ENCODE peak calls at places on chromosomes 3 and 15, in four cellular contexts. D, J, C and M are unnamed samples.

GRCh38 chr15:88433046-88433685 is 34.0 kb downstream of the MRPL46 start:
- DNase-seq in C (no peak), J (no peak), D (no peak), M (no peak)

GRCh38 chr15:41817327-41817726 is 10.6 kb upstream of the JMJD7 start:
- DNase-seq in J (no peak), D (no peak), C (no peak), M (no peak)

GRCh38 chr3:7953449-7954015 is 548.1 kb upstream of the LMCD1 start:
- DNase-seq in J (no peak), C (no peak), D (no peak), M (no peak)

GRCh38 chr15:88331291-88331690 is 74.8 kb upstream of the NTRK3 start:
- DNase-seq in D (no peak), C (no peak), J (peak; percentile 40), M (peak; percentile 49)

GRCh38 chr3:168472811-168473210 is 377.1 kb upstream of the GOLIM4 start:
- DNase-seq in D (no peak), J (no peak), C (no peak), M (no peak)

GRCh38 chr15:101176625-101177024 is 75.2 kb downstream of the CHSY1 start:
- DNase-seq in C (no peak), J (no peak), D (no peak), M (no peak)

GRCh38 chr15:35014265-35014664 is 26.2 kb upstream of the ZNF770 start:
- DNase-seq in J (no peak), D (no peak), C (no peak), M (no peak)

GRCh38 chr3:11835028-11835639 is 11.6 kb downstream of the TAMM41 start:
- DNase-seq in J (peak; percentile 27), C (no peak), D (no peak), M (peak; percentile 37)

GRCh38 chr15:85746641-85747040 is 48.1 kb downstream of the KLHL25 start:
- DNase-seq in D (no peak), C (no peak), J (no peak), M (no peak)

GRCh38 chr3:161420746-161421145 is 49.4 kb upstream of the SPTSSB start:
- DNase-seq in D (no peak), J (no peak), C (no peak), M (no peak)

GRCh38 chr3:38354588-38355344 is 8.2 kb downstream of the XYLB start:
- DNase-seq in J (no peak), D (no peak), C (no peak), M (peak; percentile 87)

GRCh38 chr15:96559087-96559486 is 228.6 kb downstream of the NR2F2 start:
- DNase-seq in J (no peak), D (no peak), C (no peak), M (no peak)

GRCh38 chr15:36221992-36222391 is 357.4 kb upstream of the CDIN1 start:
- DNase-seq in D (no peak), J (no peak), C (no peak), M (no peak)

GRCh38 chr3:2869905-2870304 is 240.3 kb downstream of the IL5RA start:
- DNase-seq in D (no peak), C (no peak), J (no peak), M (no peak)

GRCh38 chr15:100175406-100176114 is 166.2 kb downstream of the ADAMTS17 start:
- DNase-seq in C (no peak), J (no peak), D (no peak), M (no peak)